ENCODE peak calls at places on chromosomes 6 and 20, in four cellular contexts. L is right lobe of liver, I is heart left ventricle, A is endothelial cell of umbilical vein. N is an unnamed sample.

GRCh38 chr6:113598786-113599185 is 258.4 kb upstream of the MARCKS start:
- DNase-seq in L (no peak), I (no peak), A (no peak), N (no peak)

GRCh38 chr6:111357680-111358079 is 125.3 kb downstream of the REV3L start:
- DNase-seq in L (no peak), I (no peak), A (no peak), N (no peak)

GRCh38 chr6:30891450-30891723 is 7.1 kb downstream of the DDR1 start:
- DNase-seq in L (no peak), I (no peak), A (no peak), N (no peak)

GRCh38 chr6:43723737-43724295 is 36.2 kb upstream of the MRPS18A start:
- DNase-seq in L (peak; percentile 79), I (peak; percentile 60), A (peak; percentile 56), N (no peak)

GRCh38 chr6:169824848-169825557 is 73.6 kb downstream of the ERMARD start:
- DNase-seq in L (no peak), I (no peak), A (no peak), N (peak; percentile 79)

GRCh38 chr20:380763-381580 is 412 bp downstream of the TRIB3 start:
- DNase-seq in L (peak; percentile 72), I (peak; percentile 43), A (peak; percentile 36), N (no peak)

GRCh38 chr6:123016431-123017110 is 20.5 kb downstream of the CLVS2 start:
- DNase-seq in L (no peak), I (no peak), A (no peak), N (no peak)

GRCh38 chr6:30880563-30881252 is 3.6 kb upstream of the DDR1 start:
- DNase-seq in L (no peak), I (no peak), A (no peak), N (no peak)

GRCh38 chr6:56851104-56851503 is 103.8 kb upstream of the BEND6 start:
- DNase-seq in L (no peak), I (no peak), A (peak; percentile 53), N (no peak)

GRCh38 chr6:2385584-2385983 is 140.2 kb upstream of the GMDS start:
- DNase-seq in L (no peak), I (no peak), A (no peak), N (no peak)

GRCh38 chr6:41577865-41578713 is 31.9 kb downstream of the FOXP4 start:
- DNase-seq in L (no peak), I (no peak), A (peak; percentile 46), N (no peak)

GRCh38 chr6:30721198-30722024 is 1.3 kb downstream of the TUBB start:
- DNase-seq in L (peak; percentile 94), I (peak; percentile 94), A (peak; percentile 91), N (peak; percentile 97)

GRCh38 chr6:143811492-143812157 is 31.5 kb upstream of the LTV1 start:
- DNase-seq in L (no peak), I (no peak), A (peak; percentile 16), N (no peak)

DNA sequence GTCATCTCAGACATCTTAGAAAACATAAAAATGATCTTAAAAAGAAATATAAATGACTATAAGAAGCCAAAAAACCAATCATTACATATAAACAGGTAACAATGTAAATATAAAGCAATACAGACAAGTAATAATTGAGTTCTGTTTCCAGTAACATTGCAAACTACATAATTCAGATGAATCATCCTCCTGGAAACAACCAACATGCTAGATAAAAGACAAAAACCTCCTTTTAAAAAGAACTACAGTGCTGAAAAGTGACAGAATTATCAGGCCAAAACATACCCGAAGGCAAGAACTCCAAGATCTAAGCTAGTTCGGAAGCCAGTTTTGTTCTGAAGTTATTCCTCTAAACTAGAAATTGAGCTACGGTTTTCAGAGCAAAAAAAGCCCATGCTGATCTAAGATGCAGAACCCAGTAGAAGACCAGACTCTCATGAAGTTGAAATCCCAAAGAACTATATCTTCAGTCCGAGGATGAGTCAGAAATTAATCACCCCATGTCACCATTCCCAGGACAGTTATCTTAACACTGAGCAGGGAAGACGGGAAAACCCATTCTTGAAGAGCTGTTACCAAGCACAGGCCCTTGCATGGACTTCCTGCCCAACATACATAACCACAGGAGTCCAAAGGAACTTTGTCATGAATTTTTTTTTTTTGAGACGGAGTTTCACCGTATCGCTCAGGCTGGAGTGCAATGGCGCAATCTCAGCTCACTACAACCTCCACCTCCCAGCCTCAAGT is 9.8 kb downstream of the PGM3 start:
- DNase-seq in L (peak; percentile 24), I (no peak), A (no peak), N (no peak)
- TF ChIP-seq POLR2A in L (no peak), I (no peak), A (no peak), N (no peak)

GRCh38 chr6:137496392-137496767 is 2.2 kb upstream of the OLIG3 start:
- DNase-seq in L (no peak), I (no peak), A (no peak), N (peak; percentile 86)
- H3K27me3 ChIP-seq in L (peaks cover 69% of the 10 kb centered on the region), I (peaks cover 100% of the 10 kb centered on the region), A (peaks cover 98% of the 10 kb centered on the region), N (peaks cover 82% of the 10 kb centered on the region)

GRCh38 chr20:59163641-59164530 is at the start of gene ZNF831:
- DNase-seq in L (no peak), I (no peak), A (no peak), N (no peak)
- TF ChIP-seq POLR2A in L (no peak), I (no peak), A (no peak), N (no peak)

GRCh38 chr6:37535701-37536461 is 36.2 kb upstream of the CCDC167 start:
- DNase-seq in L (no peak), I (no peak), A (no peak), N (no peak)

GRCh38 chr6:37540390-37540789 is 40.7 kb upstream of the CCDC167 start:
- DNase-seq in L (no peak), I (no peak), A (no peak), N (no peak)

GRCh38 chr6:37539706-37540352 is 40.1 kb upstream of the CCDC167 start:
- DNase-seq in L (no peak), I (no peak), A (no peak), N (no peak)

GRCh38 chr6:37536462-37537225 is 37.0 kb upstream of the CCDC167 start:
- DNase-seq in L (no peak), I (no peak), A (no peak), N (no peak)

GRCh38 chr6:37538107-37538506 is 38.4 kb upstream of the CCDC167 start:
- DNase-seq in L (no peak), I (no peak), A (peak; percentile 20), N (no peak)
- H3K27me3 ChIP-seq in L (no peaks in the 10 kb centered on the region), I (peaks cover 38% of the 10 kb centered on the region), A (peaks cover 48% of the 10 kb centered on the region), N (no peaks in the 10 kb centered on the region)

DNA sequence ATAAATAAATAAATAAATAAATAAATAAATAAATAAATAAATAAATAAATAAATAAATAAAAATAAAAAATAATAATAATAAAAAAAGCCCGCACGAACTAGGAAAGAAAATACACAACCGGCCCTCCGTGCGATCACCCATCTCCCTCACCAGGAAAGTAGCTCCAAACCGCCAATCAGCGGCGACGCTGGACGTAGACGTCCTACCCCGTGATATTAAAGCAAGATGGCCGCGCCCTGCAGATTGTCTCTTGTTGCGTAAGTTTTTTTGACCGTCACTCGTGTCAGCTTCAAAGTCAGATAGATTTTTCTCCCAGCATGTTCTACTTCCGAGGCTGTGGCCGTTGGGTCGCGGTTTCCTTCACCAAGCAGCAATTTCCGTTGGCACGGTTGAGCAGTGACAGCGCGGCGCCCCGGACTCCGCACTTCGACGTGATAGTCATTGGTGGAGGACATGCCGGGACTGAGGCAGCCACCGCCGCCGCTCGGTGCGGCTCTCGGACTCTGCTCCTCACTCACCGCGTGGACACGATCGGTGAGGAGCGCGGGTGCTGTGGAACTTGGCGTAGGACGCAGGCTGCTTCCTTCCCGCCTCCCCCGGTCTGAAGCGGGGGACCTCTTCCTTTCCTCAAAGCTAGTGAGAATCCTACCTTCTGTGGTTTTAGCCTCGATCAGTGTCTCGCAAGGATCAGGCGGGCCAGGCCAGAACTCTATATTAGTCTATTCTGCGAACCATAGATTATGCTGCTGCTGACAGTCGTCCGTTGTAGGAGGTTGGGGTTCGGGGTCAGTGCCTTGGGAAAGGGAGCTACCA is at the start of gene MTO1:
- DNase-seq in L (peak; percentile 89), I (peak; percentile 85), A (peak; percentile 90), N (peak; percentile 97)
- TF ChIP-seq POLR2A in L (peak; percentile 78), I (no peak), A (peak; percentile 97), N (no peak)

GRCh38 chr20:63405102-63405730 is 44.1 kb upstream of the CHRNA4 start:
- DNase-seq in L (no peak), I (no peak), A (no peak), N (no peak)

GRCh38 chr20:63406617-63407245 is 45.6 kb upstream of the CHRNA4 start:
- DNase-seq in L (no peak), I (no peak), A (no peak), N (no peak)

GRCh38 chr20:63407928-63408683 is 47.0 kb upstream of the CHRNA4 start:
- DNase-seq in L (no peak), I (no peak), A (no peak), N (no peak)

GRCh38 chr20:63404129-63405085 is 43.3 kb upstream of the CHRNA4 start:
- DNase-seq in L (no peak), I (no peak), A (no peak), N (no peak)

GRCh38 chr20:63406011-63406410 is 44.9 kb upstream of the CHRNA4 start:
- DNase-seq in L (no peak), I (no peak), A (no peak), N (no peak)
- H3K27me3 ChIP-seq in L (no peaks in the 10 kb centered on the region), I (peaks cover 2% of the 10 kb centered on the region), A (no peaks in the 10 kb centered on the region), N (peaks cover 73% of the 10 kb centered on the region)

N was measured in esophagus muscularis mucosa.